ENCODE peak calls at places on chromosomes 4 and X, in eight cellular contexts. One of them, this sample, is unnamed.

GRCh38 chrX:155094468-155095061 is 23.3 kb downstream of the BRCC3 start:
- DNase-seq in stimulated activated CD8-positive, alpha-beta memory T cell treated with anti-CD3 and anti-CD28 coated beads, Interleukin-7, amount 100 ng/mL, for 48 hours: no peak
- DNase-seq in activated CD4-positive, alpha-beta T cell treated with anti-CD3 and anti-CD28 coated beads, Interleukin-2, amount 10 ng/mL, durations not matched to agents 7 days and 5 days: peak
- DNase-seq in SJSA1: peak
- DNase-seq in pulmonary artery endothelial cell: no peak
- DNase-seq in astrocyte of the spinal cord: peak
- DNase-seq in uterus: no peak
- DNase-seq in BJ: no peak
- DNase-seq in this sample: no peak

GRCh38 chrX:41473936-41474725 is 27.0 kb downstream of the NYX start:
- DNase-seq in stimulated activated CD8-positive, alpha-beta memory T cell treated with anti-CD3 and anti-CD28 coated beads, Interleukin-7, amount 100 ng/mL, for 48 hours: no peak
- DNase-seq in activated CD4-positive, alpha-beta T cell treated with anti-CD3 and anti-CD28 coated beads, Interleukin-2, amount 10 ng/mL, durations not matched to agents 7 days and 5 days: no peak
- DNase-seq in SJSA1: no peak
- DNase-seq in pulmonary artery endothelial cell: no peak
- DNase-seq in astrocyte of the spinal cord: no peak
- DNase-seq in uterus: no peak
- DNase-seq in BJ: no peak
- DNase-seq in this sample: no peak

GRCh38 chrX:21905209-21905735 is 35.2 kb upstream of the SMS start:
- DNase-seq in stimulated activated CD8-positive, alpha-beta memory T cell treated with anti-CD3 and anti-CD28 coated beads, Interleukin-7, amount 100 ng/mL, for 48 hours: no peak
- DNase-seq in activated CD4-positive, alpha-beta T cell treated with anti-CD3 and anti-CD28 coated beads, Interleukin-2, amount 10 ng/mL, durations not matched to agents 7 days and 5 days: no peak
- DNase-seq in SJSA1: no peak
- DNase-seq in pulmonary artery endothelial cell: no peak
- DNase-seq in astrocyte of the spinal cord: no peak
- DNase-seq in uterus: no peak
- DNase-seq in BJ: no peak
- DNase-seq in this sample: no peak

GRCh38 chrX:101252634-101253033 is 33.0 kb downstream of the DRP2 start:
- DNase-seq in stimulated activated CD8-positive, alpha-beta memory T cell treated with anti-CD3 and anti-CD28 coated beads, Interleukin-7, amount 100 ng/mL, for 48 hours: no peak
- DNase-seq in activated CD4-positive, alpha-beta T cell treated with anti-CD3 and anti-CD28 coated beads, Interleukin-2, amount 10 ng/mL, durations not matched to agents 7 days and 5 days: no peak
- DNase-seq in SJSA1: no peak
- DNase-seq in pulmonary artery endothelial cell: no peak
- DNase-seq in astrocyte of the spinal cord: peak
- DNase-seq in uterus: no peak
- DNase-seq in BJ: no peak
- DNase-seq in this sample: no peak

GRCh38 chrX:123184199-123184857 is at the start of gene GRIA3:
- DNase-seq in stimulated activated CD8-positive, alpha-beta memory T cell treated with anti-CD3 and anti-CD28 coated beads, Interleukin-7, amount 100 ng/mL, for 48 hours: no peak
- DNase-seq in activated CD4-positive, alpha-beta T cell treated with anti-CD3 and anti-CD28 coated beads, Interleukin-2, amount 10 ng/mL, durations not matched to agents 7 days and 5 days: no peak
- DNase-seq in SJSA1: no peak
- DNase-seq in pulmonary artery endothelial cell: no peak
- DNase-seq in astrocyte of the spinal cord: peak
- DNase-seq in uterus: no peak
- DNase-seq in BJ: no peak
- DNase-seq in this sample: no peak

GRCh38 chrX:39752820-39753219 is 344.9 kb downstream of the BCOR start:
- DNase-seq in stimulated activated CD8-positive, alpha-beta memory T cell treated with anti-CD3 and anti-CD28 coated beads, Interleukin-7, amount 100 ng/mL, for 48 hours: no peak
- DNase-seq in activated CD4-positive, alpha-beta T cell treated with anti-CD3 and anti-CD28 coated beads, Interleukin-2, amount 10 ng/mL, durations not matched to agents 7 days and 5 days: no peak
- DNase-seq in SJSA1: no peak
- DNase-seq in pulmonary artery endothelial cell: no peak
- DNase-seq in astrocyte of the spinal cord: no peak
- DNase-seq in uterus: no peak
- DNase-seq in BJ: no peak
- DNase-seq in this sample: no peak

GRCh38 chr4:79852305-79852730 is 220.7 kb downstream of the ANTXR2 start:
- DNase-seq in stimulated activated CD8-positive, alpha-beta memory T cell treated with anti-CD3 and anti-CD28 coated beads, Interleukin-7, amount 100 ng/mL, for 48 hours: no peak
- DNase-seq in activated CD4-positive, alpha-beta T cell treated with anti-CD3 and anti-CD28 coated beads, Interleukin-2, amount 10 ng/mL, durations not matched to agents 7 days and 5 days: no peak
- DNase-seq in SJSA1: no peak
- DNase-seq in pulmonary artery endothelial cell: no peak
- DNase-seq in astrocyte of the spinal cord: peak
- DNase-seq in uterus: peak
- DNase-seq in BJ: no peak
- DNase-seq in this sample: no peak

GRCh38 chr4:165927366-165927765 is 54.3 kb downstream of the TLL1 start:
- DNase-seq in stimulated activated CD8-positive, alpha-beta memory T cell treated with anti-CD3 and anti-CD28 coated beads, Interleukin-7, amount 100 ng/mL, for 48 hours: no peak
- DNase-seq in activated CD4-positive, alpha-beta T cell treated with anti-CD3 and anti-CD28 coated beads, Interleukin-2, amount 10 ng/mL, durations not matched to agents 7 days and 5 days: no peak
- DNase-seq in SJSA1: no peak
- DNase-seq in pulmonary artery endothelial cell: no peak
- DNase-seq in astrocyte of the spinal cord: no peak
- DNase-seq in uterus: no peak
- DNase-seq in BJ: no peak
- DNase-seq in this sample: no peak

GRCh38 chrX:49063715-49064114 is 4.9 kb downstream of the CCDC120 start:
- DNase-seq in stimulated activated CD8-positive, alpha-beta memory T cell treated with anti-CD3 and anti-CD28 coated beads, Interleukin-7, amount 100 ng/mL, for 48 hours: no peak
- DNase-seq in activated CD4-positive, alpha-beta T cell treated with anti-CD3 and anti-CD28 coated beads, Interleukin-2, amount 10 ng/mL, durations not matched to agents 7 days and 5 days: no peak
- DNase-seq in SJSA1: no peak
- DNase-seq in pulmonary artery endothelial cell: no peak
- DNase-seq in astrocyte of the spinal cord: no peak
- DNase-seq in uterus: no peak
- DNase-seq in BJ: no peak
- DNase-seq in this sample: no peak

GRCh38 chr4:20338841-20339240 is 87.1 kb downstream of the SLIT2 start:
- DNase-seq in stimulated activated CD8-positive, alpha-beta memory T cell treated with anti-CD3 and anti-CD28 coated beads, Interleukin-7, amount 100 ng/mL, for 48 hours: no peak
- DNase-seq in activated CD4-positive, alpha-beta T cell treated with anti-CD3 and anti-CD28 coated beads, Interleukin-2, amount 10 ng/mL, durations not matched to agents 7 days and 5 days: no peak
- DNase-seq in SJSA1: no peak
- DNase-seq in pulmonary artery endothelial cell: no peak
- DNase-seq in astrocyte of the spinal cord: no peak
- DNase-seq in uterus: no peak
- DNase-seq in BJ: no peak
- DNase-seq in this sample: no peak

GRCh38 chr4:66073961-66074360 is 403.7 kb upstream of the EPHA5 start:
- DNase-seq in stimulated activated CD8-positive, alpha-beta memory T cell treated with anti-CD3 and anti-CD28 coated beads, Interleukin-7, amount 100 ng/mL, for 48 hours: no peak
- DNase-seq in activated CD4-positive, alpha-beta T cell treated with anti-CD3 and anti-CD28 coated beads, Interleukin-2, amount 10 ng/mL, durations not matched to agents 7 days and 5 days: no peak
- DNase-seq in SJSA1: no peak
- DNase-seq in pulmonary artery endothelial cell: no peak
- DNase-seq in astrocyte of the spinal cord: no peak
- DNase-seq in uterus: no peak
- DNase-seq in BJ: no peak
- DNase-seq in this sample: no peak

GRCh38 chr4:147367841-147368385 is 113.0 kb upstream of the EDNRA start:
- DNase-seq in stimulated activated CD8-positive, alpha-beta memory T cell treated with anti-CD3 and anti-CD28 coated beads, Interleukin-7, amount 100 ng/mL, for 48 hours: no peak
- DNase-seq in activated CD4-positive, alpha-beta T cell treated with anti-CD3 and anti-CD28 coated beads, Interleukin-2, amount 10 ng/mL, durations not matched to agents 7 days and 5 days: no peak
- DNase-seq in SJSA1: no peak
- DNase-seq in pulmonary artery endothelial cell: no peak
- DNase-seq in astrocyte of the spinal cord: peak
- DNase-seq in uterus: no peak
- DNase-seq in BJ: no peak
- DNase-seq in this sample: no peak

GRCh38 chr4:152936446-152937279 is 540 bp downstream of the FHDC1 start:
- DNase-seq in stimulated activated CD8-positive, alpha-beta memory T cell treated with anti-CD3 and anti-CD28 coated beads, Interleukin-7, amount 100 ng/mL, for 48 hours: no peak
- DNase-seq in activated CD4-positive, alpha-beta T cell treated with anti-CD3 and anti-CD28 coated beads, Interleukin-2, amount 10 ng/mL, durations not matched to agents 7 days and 5 days: peak
- DNase-seq in SJSA1: peak
- DNase-seq in pulmonary artery endothelial cell: no peak
- DNase-seq in astrocyte of the spinal cord: no peak
- DNase-seq in uterus: peak
- DNase-seq in BJ: no peak
- DNase-seq in this sample: peak

GRCh38 chr4:95256108-95256835 is 292.5 kb downstream of the UNC5C start:
- DNase-seq in stimulated activated CD8-positive, alpha-beta memory T cell treated with anti-CD3 and anti-CD28 coated beads, Interleukin-7, amount 100 ng/mL, for 48 hours: no peak
- DNase-seq in activated CD4-positive, alpha-beta T cell treated with anti-CD3 and anti-CD28 coated beads, Interleukin-2, amount 10 ng/mL, durations not matched to agents 7 days and 5 days: no peak
- DNase-seq in SJSA1: no peak
- DNase-seq in pulmonary artery endothelial cell: no peak
- DNase-seq in astrocyte of the spinal cord: no peak
- DNase-seq in uterus: no peak
- DNase-seq in BJ: no peak
- DNase-seq in this sample: no peak

GRCh38 chr4:152590179-152591031 is 54.5 kb upstream of the FBXW7 start:
- DNase-seq in stimulated activated CD8-positive, alpha-beta memory T cell treated with anti-CD3 and anti-CD28 coated beads, Interleukin-7, amount 100 ng/mL, for 48 hours: no peak
- DNase-seq in activated CD4-positive, alpha-beta T cell treated with anti-CD3 and anti-CD28 coated beads, Interleukin-2, amount 10 ng/mL, durations not matched to agents 7 days and 5 days: no peak
- DNase-seq in SJSA1: no peak
- DNase-seq in pulmonary artery endothelial cell: no peak
- DNase-seq in astrocyte of the spinal cord: peak
- DNase-seq in uterus: no peak
- DNase-seq in BJ: peak
- DNase-seq in this sample: no peak

GRCh38 chr4:40722576-40723161 is 27.1 kb upstream of the NSUN7 start:
- DNase-seq in stimulated activated CD8-positive, alpha-beta memory T cell treated with anti-CD3 and anti-CD28 coated beads, Interleukin-7, amount 100 ng/mL, for 48 hours: no peak
- DNase-seq in activated CD4-positive, alpha-beta T cell treated with anti-CD3 and anti-CD28 coated beads, Interleukin-2, amount 10 ng/mL, durations not matched to agents 7 days and 5 days: peak
- DNase-seq in SJSA1: no peak
- DNase-seq in pulmonary artery endothelial cell: no peak
- DNase-seq in astrocyte of the spinal cord: no peak
- DNase-seq in uterus: no peak
- DNase-seq in BJ: no peak
- DNase-seq in this sample: no peak

GRCh38 chrX:110026099-110026844 is 23.4 kb downstream of the TMEM164 start:
- DNase-seq in stimulated activated CD8-positive, alpha-beta memory T cell treated with anti-CD3 and anti-CD28 coated beads, Interleukin-7, amount 100 ng/mL, for 48 hours: no peak
- DNase-seq in activated CD4-positive, alpha-beta T cell treated with anti-CD3 and anti-CD28 coated beads, Interleukin-2, amount 10 ng/mL, durations not matched to agents 7 days and 5 days: no peak
- DNase-seq in SJSA1: no peak
- DNase-seq in pulmonary artery endothelial cell: peak
- DNase-seq in astrocyte of the spinal cord: peak
- DNase-seq in uterus: no peak
- DNase-seq in BJ: no peak
- DNase-seq in this sample: no peak

GRCh38 chr4:7332216-7333023 is 102.3 kb downstream of the PSAPL1 start:
- DNase-seq in stimulated activated CD8-positive, alpha-beta memory T cell treated with anti-CD3 and anti-CD28 coated beads, Interleukin-7, amount 100 ng/mL, for 48 hours: no peak
- DNase-seq in activated CD4-positive, alpha-beta T cell treated with anti-CD3 and anti-CD28 coated beads, Interleukin-2, amount 10 ng/mL, durations not matched to agents 7 days and 5 days: no peak
- DNase-seq in SJSA1: peak
- DNase-seq in pulmonary artery endothelial cell: no peak
- DNase-seq in astrocyte of the spinal cord: peak
- DNase-seq in uterus: peak
- DNase-seq in BJ: no peak
- DNase-seq in this sample: no peak

GRCh38 chrX:133786382-133786781 is 199.0 kb downstream of the GPC3 start:
- DNase-seq in stimulated activated CD8-positive, alpha-beta memory T cell treated with anti-CD3 and anti-CD28 coated beads, Interleukin-7, amount 100 ng/mL, for 48 hours: no peak
- DNase-seq in activated CD4-positive, alpha-beta T cell treated with anti-CD3 and anti-CD28 coated beads, Interleukin-2, amount 10 ng/mL, durations not matched to agents 7 days and 5 days: no peak
- DNase-seq in SJSA1: no peak
- DNase-seq in pulmonary artery endothelial cell: no peak
- DNase-seq in astrocyte of the spinal cord: no peak
- DNase-seq in uterus: no peak
- DNase-seq in BJ: no peak
- DNase-seq in this sample: no peak

GRCh38 chr4:26330186-26330787 is 9.5 kb downstream of the RBPJ start:
- DNase-seq in stimulated activated CD8-positive, alpha-beta memory T cell treated with anti-CD3 and anti-CD28 coated beads, Interleukin-7, amount 100 ng/mL, for 48 hours: no peak
- DNase-seq in activated CD4-positive, alpha-beta T cell treated with anti-CD3 and anti-CD28 coated beads, Interleukin-2, amount 10 ng/mL, durations not matched to agents 7 days and 5 days: peak
- DNase-seq in SJSA1: peak
- DNase-seq in pulmonary artery endothelial cell: no peak
- DNase-seq in astrocyte of the spinal cord: peak
- DNase-seq in uterus: no peak
- DNase-seq in BJ: no peak
- DNase-seq in this sample: peak

GRCh38 chr4:45331796-45332195 is 605.4 kb upstream of the GNPDA2 start:
- DNase-seq in stimulated activated CD8-positive, alpha-beta memory T cell treated with anti-CD3 and anti-CD28 coated beads, Interleukin-7, amount 100 ng/mL, for 48 hours: no peak
- DNase-seq in activated CD4-positive, alpha-beta T cell treated with anti-CD3 and anti-CD28 coated beads, Interleukin-2, amount 10 ng/mL, durations not matched to agents 7 days and 5 days: no peak
- DNase-seq in SJSA1: no peak
- DNase-seq in pulmonary artery endothelial cell: no peak
- DNase-seq in astrocyte of the spinal cord: no peak
- DNase-seq in uterus: no peak
- DNase-seq in BJ: no peak
- DNase-seq in this sample: no peak

GRCh38 chr4:69408451-69408850 is 87.3 kb downstream of the UGT2B4 start:
- DNase-seq in stimulated activated CD8-positive, alpha-beta memory T cell treated with anti-CD3 and anti-CD28 coated beads, Interleukin-7, amount 100 ng/mL, for 48 hours: no peak
- DNase-seq in activated CD4-positive, alpha-beta T cell treated with anti-CD3 and anti-CD28 coated beads, Interleukin-2, amount 10 ng/mL, durations not matched to agents 7 days and 5 days: no peak
- DNase-seq in SJSA1: no peak
- DNase-seq in pulmonary artery endothelial cell: no peak
- DNase-seq in astrocyte of the spinal cord: no peak
- DNase-seq in uterus: no peak
- DNase-seq in BJ: no peak
- DNase-seq in this sample: no peak

GRCh38 chr4:71187399-71188196 is 151.2 kb upstream of the SLC4A4 start:
- DNase-seq in stimulated activated CD8-positive, alpha-beta memory T cell treated with anti-CD3 and anti-CD28 coated beads, Interleukin-7, amount 100 ng/mL, for 48 hours: peak
- DNase-seq in activated CD4-positive, alpha-beta T cell treated with anti-CD3 and anti-CD28 coated beads, Interleukin-2, amount 10 ng/mL, durations not matched to agents 7 days and 5 days: no peak
- DNase-seq in SJSA1: no peak
- DNase-seq in pulmonary artery endothelial cell: no peak
- DNase-seq in astrocyte of the spinal cord: peak
- DNase-seq in uterus: no peak
- DNase-seq in BJ: no peak
- DNase-seq in this sample: no peak

GRCh38 chr4:7890635-7891393 is 48.8 kb downstream of the AFAP1 start:
- DNase-seq in stimulated activated CD8-positive, alpha-beta memory T cell treated with anti-CD3 and anti-CD28 coated beads, Interleukin-7, amount 100 ng/mL, for 48 hours: no peak
- DNase-seq in activated CD4-positive, alpha-beta T cell treated with anti-CD3 and anti-CD28 coated beads, Interleukin-2, amount 10 ng/mL, durations not matched to agents 7 days and 5 days: no peak
- DNase-seq in SJSA1: peak
- DNase-seq in pulmonary artery endothelial cell: no peak
- DNase-seq in astrocyte of the spinal cord: peak
- DNase-seq in uterus: no peak
- DNase-seq in BJ: peak
- DNase-seq in this sample: peak

GRCh38 chrX:34365482-34365881 is 233.4 kb upstream of the FAM47A start:
- DNase-seq in stimulated activated CD8-positive, alpha-beta memory T cell treated with anti-CD3 and anti-CD28 coated beads, Interleukin-7, amount 100 ng/mL, for 48 hours: no peak
- DNase-seq in activated CD4-positive, alpha-beta T cell treated with anti-CD3 and anti-CD28 coated beads, Interleukin-2, amount 10 ng/mL, durations not matched to agents 7 days and 5 days: no peak
- DNase-seq in SJSA1: peak
- DNase-seq in pulmonary artery endothelial cell: no peak
- DNase-seq in astrocyte of the spinal cord: peak
- DNase-seq in uterus: no peak
- DNase-seq in BJ: no peak
- DNase-seq in this sample: no peak

GRCh38 chrX:13693341-13693871 is 4.5 kb downstream of the RAB9A start:
- DNase-seq in stimulated activated CD8-positive, alpha-beta memory T cell treated with anti-CD3 and anti-CD28 coated beads, Interleukin-7, amount 100 ng/mL, for 48 hours: no peak
- DNase-seq in activated CD4-positive, alpha-beta T cell treated with anti-CD3 and anti-CD28 coated beads, Interleukin-2, amount 10 ng/mL, durations not matched to agents 7 days and 5 days: no peak
- DNase-seq in SJSA1: no peak
- DNase-seq in pulmonary artery endothelial cell: no peak
- DNase-seq in astrocyte of the spinal cord: no peak
- DNase-seq in uterus: no peak
- DNase-seq in BJ: no peak
- DNase-seq in this sample: no peak

GRCh38 chr4:121796283-121796682 is 4.8 kb upstream of the EXOSC9 start:
- DNase-seq in stimulated activated CD8-positive, alpha-beta memory T cell treated with anti-CD3 and anti-CD28 coated beads, Interleukin-7, amount 100 ng/mL, for 48 hours: no peak
- DNase-seq in activated CD4-positive, alpha-beta T cell treated with anti-CD3 and anti-CD28 coated beads, Interleukin-2, amount 10 ng/mL, durations not matched to agents 7 days and 5 days: no peak
- DNase-seq in SJSA1: no peak
- DNase-seq in pulmonary artery endothelial cell: no peak
- DNase-seq in astrocyte of the spinal cord: no peak
- DNase-seq in uterus: no peak
- DNase-seq in BJ: no peak
- DNase-seq in this sample: no peak

GRCh38 chr4:109559625-109559982 is 442 bp upstream of the MCUB start:
- DNase-seq in stimulated activated CD8-positive, alpha-beta memory T cell treated with anti-CD3 and anti-CD28 coated beads, Interleukin-7, amount 100 ng/mL, for 48 hours: peak
- DNase-seq in activated CD4-positive, alpha-beta T cell treated with anti-CD3 and anti-CD28 coated beads, Interleukin-2, amount 10 ng/mL, durations not matched to agents 7 days and 5 days: peak
- DNase-seq in SJSA1: no peak
- DNase-seq in pulmonary artery endothelial cell: no peak
- DNase-seq in astrocyte of the spinal cord: no peak
- DNase-seq in uterus: peak
- DNase-seq in BJ: no peak
- DNase-seq in this sample: no peak

GRCh38 chr4:140691369-140691768 is 64.8 kb downstream of the TBC1D9 start:
- DNase-seq in stimulated activated CD8-positive, alpha-beta memory T cell treated with anti-CD3 and anti-CD28 coated beads, Interleukin-7, amount 100 ng/mL, for 48 hours: no peak
- DNase-seq in activated CD4-positive, alpha-beta T cell treated with anti-CD3 and anti-CD28 coated beads, Interleukin-2, amount 10 ng/mL, durations not matched to agents 7 days and 5 days: no peak
- DNase-seq in SJSA1: no peak
- DNase-seq in pulmonary artery endothelial cell: peak
- DNase-seq in astrocyte of the spinal cord: peak
- DNase-seq in uterus: no peak
- DNase-seq in BJ: no peak
- DNase-seq in this sample: no peak

GRCh38 chr4:3215733-3216132 is 33.2 kb upstream of the MSANTD1 start:
- DNase-seq in stimulated activated CD8-positive, alpha-beta memory T cell treated with anti-CD3 and anti-CD28 coated beads, Interleukin-7, amount 100 ng/mL, for 48 hours: no peak
- DNase-seq in activated CD4-positive, alpha-beta T cell treated with anti-CD3 and anti-CD28 coated beads, Interleukin-2, amount 10 ng/mL, durations not matched to agents 7 days and 5 days: no peak
- DNase-seq in SJSA1: no peak
- DNase-seq in pulmonary artery endothelial cell: no peak
- DNase-seq in astrocyte of the spinal cord: no peak
- DNase-seq in uterus: no peak
- DNase-seq in BJ: no peak
- DNase-seq in this sample: no peak

GRCh38 chrX:17355976-17356375 is 19.0 kb upstream of the NHS start:
- DNase-seq in stimulated activated CD8-positive, alpha-beta memory T cell treated with anti-CD3 and anti-CD28 coated beads, Interleukin-7, amount 100 ng/mL, for 48 hours: no peak
- DNase-seq in activated CD4-positive, alpha-beta T cell treated with anti-CD3 and anti-CD28 coated beads, Interleukin-2, amount 10 ng/mL, durations not matched to agents 7 days and 5 days: no peak
- DNase-seq in SJSA1: no peak
- DNase-seq in pulmonary artery endothelial cell: no peak
- DNase-seq in astrocyte of the spinal cord: no peak
- DNase-seq in uterus: no peak
- DNase-seq in BJ: no peak
- DNase-seq in this sample: no peak

GRCh38 chr4:26780524-26780923 is 80.1 kb upstream of the STIM2 start:
- DNase-seq in stimulated activated CD8-positive, alpha-beta memory T cell treated with anti-CD3 and anti-CD28 coated beads, Interleukin-7, amount 100 ng/mL, for 48 hours: no peak
- DNase-seq in activated CD4-positive, alpha-beta T cell treated with anti-CD3 and anti-CD28 coated beads, Interleukin-2, amount 10 ng/mL, durations not matched to agents 7 days and 5 days: no peak
- DNase-seq in SJSA1: no peak
- DNase-seq in pulmonary artery endothelial cell: no peak
- DNase-seq in astrocyte of the spinal cord: peak
- DNase-seq in uterus: no peak
- DNase-seq in BJ: no peak
- DNase-seq in this sample: no peak

GRCh38 chr4:11037637-11038036 is 353.1 kb upstream of the CLNK start:
- DNase-seq in stimulated activated CD8-positive, alpha-beta memory T cell treated with anti-CD3 and anti-CD28 coated beads, Interleukin-7, amount 100 ng/mL, for 48 hours: no peak
- DNase-seq in activated CD4-positive, alpha-beta T cell treated with anti-CD3 and anti-CD28 coated beads, Interleukin-2, amount 10 ng/mL, durations not matched to agents 7 days and 5 days: no peak
- DNase-seq in SJSA1: no peak
- DNase-seq in pulmonary artery endothelial cell: no peak
- DNase-seq in astrocyte of the spinal cord: no peak
- DNase-seq in uterus: no peak
- DNase-seq in BJ: no peak
- DNase-seq in this sample: no peak

GRCh38 chrX:108020631-108021030 is 24.2 kb upstream of the VSIG1 start:
- DNase-seq in stimulated activated CD8-positive, alpha-beta memory T cell treated with anti-CD3 and anti-CD28 coated beads, Interleukin-7, amount 100 ng/mL, for 48 hours: no peak
- DNase-seq in activated CD4-positive, alpha-beta T cell treated with anti-CD3 and anti-CD28 coated beads, Interleukin-2, amount 10 ng/mL, durations not matched to agents 7 days and 5 days: no peak
- DNase-seq in SJSA1: no peak
- DNase-seq in pulmonary artery endothelial cell: no peak
- DNase-seq in astrocyte of the spinal cord: peak
- DNase-seq in uterus: no peak
- DNase-seq in BJ: no peak
- DNase-seq in this sample: no peak